ENCODE peak calls at places on chromosome 21, in four cellular contexts. Y is OCI-LY7, C is fibroblast of lung, N is HFFc6. J is an unnamed sample.

GRCh38 chr21:16305686-16306085 is 575.9 kb downstream of the USP25 start:
- DNase-seq in N (no peak), C (peak), Y (no peak), J (no peak)

GRCh38 chr21:36841866-36842265 is 124.6 kb downstream of the HLCS start:
- DNase-seq in Y (no peak), N (peak), C (peak), J (peak)

GRCh38 chr21:35922618-35923017 is 137.7 kb downstream of the SETD4 start:
- DNase-seq in N (no peak), Y (no peak), C (peak), J (no peak)

GRCh38 chr21:40846566-40847411 is at the start of gene DSCAM:
- DNase-seq in N (no peak), C (peak), Y (no peak), J (no peak)

GRCh38 chr21:17612023-17612564 is 607 bp downstream of the BTG3 start:
- DNase-seq in N (peak), C (peak), Y (peak), J (peak)

GRCh38 chr21:25999935-26000582 is 170.5 kb downstream of the APP start:
- DNase-seq in C (no peak), Y (no peak), N (no peak), J (no peak)

GRCh38 chr21:19557046-19557445 is 1153.5 kb upstream of the TMPRSS15 start:
- DNase-seq in Y (no peak), N (no peak), C (no peak), J (no peak)

GRCh38 chr21:29371464-29371863 is 72.7 kb downstream of the BACH1 start:
- DNase-seq in Y (no peak), N (no peak), C (peak), J (no peak)

GRCh38 chr21:41767606-41768370 is 936 bp upstream of the RIPK4 start:
- DNase-seq in Y (no peak), N (peak), C (peak), J (peak)

GRCh38 chr21:26098758-26099157 is 71.8 kb downstream of the APP start:
- DNase-seq in Y (no peak), N (no peak), C (peak), J (no peak)

GRCh38 chr21:16473965-16474364 is 744.2 kb downstream of the USP25 start:
- DNase-seq in N (no peak), C (peak), Y (no peak), J (no peak)

GRCh38 chr21:42101246-42101645 is 30.1 kb downstream of the UMODL1 start:
- DNase-seq in Y (no peak), C (no peak), N (no peak), J (no peak)

GRCh38 chr21:29365636-29366305 is 67.0 kb downstream of the BACH1 start:
- DNase-seq in N (no peak), Y (no peak), C (no peak), J (peak)

GRCh38 chr21:44463716-44464115 is 8.4 kb downstream of the LRRC3 start:
- DNase-seq in Y (no peak), N (no peak), C (no peak), J (peak)

GRCh38 chr21:44846485-44847260 is 26.8 kb downstream of the PTTG1IP start:
- DNase-seq in N (peak), Y (no peak), C (peak), J (peak)

GRCh38 chr21:28805885-28806284 is 186.8 kb downstream of the LTN1 start:
- DNase-seq in N (peak), C (peak), Y (no peak), J (peak)

GRCh38 chr21:31505975-31506374 is 153.5 kb upstream of the SOD1 start:
- DNase-seq in C (no peak), Y (peak), N (no peak), J (no peak)

GRCh38 chr21:36747815-36748381 is 49.0 kb downstream of the SIM2 start:
- DNase-seq in N (no peak), C (peak), Y (no peak), J (peak)

GRCh38 chr21:28334407-28334806 is 658.3 kb downstream of the LTN1 start:
- DNase-seq in N (no peak), C (peak), Y (peak), J (no peak)

GRCh38 chr21:21631961-21632360 is 633.8 kb downstream of the NCAM2 start:
- DNase-seq in Y (no peak), C (peak), N (no peak), J (no peak)

GRCh38 chr21:37921091-37921490 is 4.8 kb upstream of the KCNJ6 start:
- DNase-seq in Y (no peak), N (peak), C (peak), J (no peak)

GRCh38 chr21:20996421-20997307 is 1.5 kb upstream of the NCAM2 start:
- DNase-seq in N (no peak), C (peak), Y (no peak), J (peak)

GRCh38 chr21:44407493-44407892 is 47.8 kb upstream of the LRRC3 start:
- DNase-seq in C (no peak), Y (no peak), N (no peak), J (no peak)

GRCh38 chr21:44383216-44383615 is 29.8 kb downstream of the TRPM2 start:
- DNase-seq in N (no peak), Y (no peak), C (no peak), J (peak)

GRCh38 chr21:44871576-44872265 is 1.8 kb downstream of the PTTG1IP start:
- DNase-seq in C (peak), N (peak), Y (no peak), J (peak)

GRCh38 chr21:41813226-41813625 is 46.4 kb upstream of the RIPK4 start:
- DNase-seq in N (no peak), Y (no peak), C (no peak), J (peak)

GRCh38 chr21:37348664-37349063 is 17.9 kb upstream of the DYRK1A start:
- DNase-seq in Y (peak), C (no peak), N (peak), J (no peak)

GRCh38 chr21:41564871-41565281 is 56.9 kb upstream of the TMPRSS2 start:
- DNase-seq in N (peak), C (peak), Y (no peak), J (peak)

GRCh38 chr21:27132270-27132669 is 165.4 kb upstream of the ADAMTS5 start:
- DNase-seq in N (no peak), Y (no peak), C (peak), J (no peak)

GRCh38 chr21:39161064-39161463 is 22.2 kb downstream of the PSMG1 start:
- DNase-seq in C (no peak), N (no peak), Y (no peak), J (peak)

GRCh38 chr21:39164523-39164922 is 18.7 kb downstream of the PSMG1 start:
- DNase-seq in Y (no peak), N (no peak), C (no peak), J (no peak)

GRCh38 chr21:39156024-39156423 is 27.2 kb downstream of the PSMG1 start:
- DNase-seq in C (peak), N (no peak), Y (no peak), J (peak)

GRCh38 chr21:39155578-39155977 is 27.7 kb downstream of the PSMG1 start:
- DNase-seq in N (no peak), Y (no peak), C (no peak), J (no peak)

GRCh38 chr21:39159342-39160063 is 23.7 kb downstream of the PSMG1 start:
- DNase-seq in C (no peak), N (no peak), Y (peak), J (peak)
- TF ChIP-seq CTCF in C (no peak), N (no peak), Y (no peak), J (no peak)

GRCh38 chr21:33196956-33197374 is 32.8 kb upstream of the IFNAR2 start:
- DNase-seq in Y (peak), N (peak), C (peak), J (no peak)
- TF ChIP-seq CTCF in Y (peak), N (peak), C (peak), J (peak)

GRCh38 chr21:43317254-43317748 is 109.6 kb downstream of the SIK1 start:
- DNase-seq in C (no peak), N (no peak), Y (no peak), J (no peak)

GRCh38 chr21:43316156-43316845 is 110.6 kb downstream of the SIK1 start:
- DNase-seq in Y (no peak), C (no peak), N (no peak), J (no peak)

GRCh38 chr21:43313221-43313938 is 113.6 kb downstream of the SIK1 start:
- DNase-seq in N (no peak), C (no peak), Y (peak), J (no peak)

GRCh38 chr21:43313939-43314405 is 113.0 kb downstream of the SIK1 start:
- DNase-seq in C (no peak), N (no peak), Y (no peak), J (no peak)

GRCh38 chr21:43315244-43316137 is 111.4 kb downstream of the SIK1 start:
- DNase-seq in Y (peak), N (no peak), C (no peak), J (no peak)
- TF ChIP-seq CTCF in Y (peak), N (peak), C (no peak), J (peak)

DNA sequence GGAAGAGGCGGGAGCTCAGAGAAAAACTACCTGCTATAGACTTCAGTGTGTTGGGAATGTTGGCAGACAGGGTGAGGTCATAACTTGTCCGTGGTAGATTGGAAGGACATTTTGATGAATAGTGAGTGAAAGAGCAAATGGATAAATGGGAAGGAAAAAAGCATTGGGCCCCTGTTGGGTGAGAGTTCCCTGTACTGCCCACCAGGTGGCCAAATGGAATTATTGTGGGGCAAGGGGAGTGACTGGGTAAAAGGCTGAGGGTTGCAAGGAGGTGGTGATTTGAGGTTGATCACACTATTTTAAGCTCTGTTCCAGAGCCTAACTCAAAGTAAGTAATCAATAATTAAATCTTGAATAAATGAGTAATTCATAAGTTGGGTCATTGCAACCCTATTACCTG is 60.4 kb downstream of the MRPS6 start:
- DNase-seq in Y (no peak), C (no peak), N (no peak), J (no peak)
- TF ChIP-seq CTCF in Y (peak), C (peak), N (peak), J (peak)

DNA sequence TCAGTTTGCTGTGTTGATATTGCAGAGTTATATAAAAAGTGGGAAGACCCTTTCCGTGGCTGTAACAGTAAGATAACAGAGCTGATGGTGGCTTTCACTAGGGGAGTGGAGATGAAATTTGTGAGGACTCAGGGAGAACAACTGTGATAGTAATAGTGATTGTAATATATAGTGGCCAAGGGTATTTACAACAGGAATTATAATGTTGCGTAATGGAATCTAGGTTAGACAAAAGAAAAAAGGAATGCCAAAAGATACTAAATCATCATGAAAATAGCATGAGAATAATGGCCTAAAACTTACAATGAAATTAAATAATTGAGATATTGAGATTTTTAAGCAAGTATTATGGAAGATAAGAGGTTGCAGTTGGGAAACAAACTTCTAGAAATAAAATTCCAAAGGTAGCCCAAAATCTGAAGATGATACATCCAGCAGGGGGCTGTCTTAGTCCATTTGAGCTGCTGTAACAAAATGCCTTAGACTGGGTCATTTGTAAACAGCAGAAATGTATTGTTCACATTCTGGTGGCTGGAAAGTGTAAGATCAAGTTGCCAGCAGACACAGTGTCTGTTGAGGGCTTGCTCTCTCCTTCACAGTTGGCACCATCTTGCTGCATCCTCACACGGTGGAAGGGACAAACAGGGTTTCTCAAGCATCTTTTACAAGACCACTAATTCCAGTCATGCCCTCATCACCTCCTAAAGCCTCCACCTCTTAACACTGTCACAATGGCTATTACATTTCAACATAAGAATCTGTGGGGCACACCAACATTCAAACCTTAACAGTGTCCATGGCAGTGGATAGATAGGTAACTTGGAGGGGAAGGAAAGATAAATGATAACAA is 711.2 kb downstream of the MRPL39 start:
- DNase-seq in C (peak), N (peak), Y (no peak), J (no peak)
- TF ChIP-seq CTCF in C (peak), N (peak), Y (peak), J (peak)

GRCh38 chr21:45954271-45954670 is 27.3 kb upstream of the COL6A1 start:
- DNase-seq in C (no peak), Y (no peak), N (peak), J (peak)
- TF ChIP-seq CTCF in C (peak), Y (no peak), N (peak), J (peak)

J was measured in osteoblast.